ENCODE peak calls at places on chromosomes 16 and 17, in four cellular contexts. One of them, this sample, is unnamed. For H3K4me1, the result is how much of the 10 kb centered on the place peaks cover.

GRCh38 chr16:22232277-22233049 is 26.4 kb downstream of the EEF2K start:
- DNase-seq in ovary: no peak
- DNase-seq in spleen: no peak
- DNase-seq in uterus: no peak
- DNase-seq in this sample: no peak

GRCh38 chr17:80362428-80363119 is 52.4 kb upstream of the ENDOV start:
- DNase-seq in ovary: peak
- DNase-seq in spleen: peak
- DNase-seq in uterus: peak
- DNase-seq in this sample: peak

GRCh38 chr17:3993493-3994220 is 29.4 kb upstream of the ATP2A3 start:
- DNase-seq in ovary: no peak
- DNase-seq in spleen: no peak
- DNase-seq in uterus: no peak
- DNase-seq in this sample: peak

GRCh38 chr16:2756288-2757015 is 4.0 kb downstream of the SRRM2 start:
- DNase-seq in ovary: no peak
- DNase-seq in spleen: peak
- DNase-seq in uterus: no peak
- DNase-seq in this sample: no peak

GRCh38 chr16:72400257-72401078 is 228.5 kb upstream of the PMFBP1 start:
- DNase-seq in ovary: no peak
- DNase-seq in spleen: no peak
- DNase-seq in uterus: no peak
- DNase-seq in this sample: no peak

GRCh38 chr17:72305964-72306551 is 185.2 kb downstream of the SOX9 start:
- DNase-seq in ovary: no peak
- DNase-seq in spleen: no peak
- DNase-seq in uterus: no peak
- DNase-seq in this sample: no peak

GRCh38 chr16:22372882-22373661 is 1.3 kb downstream of the CDR2 start:
- DNase-seq in ovary: no peak
- DNase-seq in spleen: no peak
- DNase-seq in uterus: no peak
- DNase-seq in this sample: no peak

GRCh38 chr17:63042443-63042842 is 76.4 kb downstream of the TANC2 start:
- DNase-seq in ovary: no peak
- DNase-seq in spleen: no peak
- DNase-seq in uterus: no peak
- DNase-seq in this sample: no peak

GRCh38 chr16:66107661-66108060 is 258.8 kb upstream of the CDH5 start:
- DNase-seq in ovary: no peak
- DNase-seq in spleen: no peak
- DNase-seq in uterus: no peak
- DNase-seq in this sample: no peak

GRCh38 chr16:11666108-11667055 is 1.9 kb upstream of the SNN start:
- DNase-seq in ovary: no peak
- DNase-seq in spleen: no peak
- DNase-seq in uterus: no peak
- DNase-seq in this sample: no peak

GRCh38 chr17:67390006-67390645 is 13.0 kb downstream of the PITPNC1 start:
- DNase-seq in ovary: no peak
- DNase-seq in spleen: no peak
- DNase-seq in uterus: no peak
- DNase-seq in this sample: no peak

GRCh38 chr17:67392111-67392510 is 15.0 kb downstream of the PITPNC1 start:
- DNase-seq in ovary: no peak
- DNase-seq in spleen: no peak
- DNase-seq in uterus: no peak
- DNase-seq in this sample: no peak

GRCh38 chr17:67386965-67387551 is 10.0 kb downstream of the PITPNC1 start:
- DNase-seq in ovary: no peak
- DNase-seq in spleen: peak
- DNase-seq in uterus: no peak
- DNase-seq in this sample: no peak

GRCh38 chr17:67390646-67391480 is 13.8 kb downstream of the PITPNC1 start:
- DNase-seq in ovary: no peak
- DNase-seq in spleen: peak
- DNase-seq in uterus: peak
- DNase-seq in this sample: no peak

GRCh38 chr17:67388986-67389385 is 11.9 kb downstream of the PITPNC1 start:
- DNase-seq in ovary: no peak
- DNase-seq in spleen: no peak
- DNase-seq in uterus: no peak
- DNase-seq in this sample: no peak
- H3K4me1 ChIP-seq in ovary: under half
- H3K4me1 ChIP-seq in spleen: under half
- H3K4me1 ChIP-seq in uterus: under half
- H3K4me1 ChIP-seq in this sample: under half

GRCh38 chr17:78040561-78041400 is 82.3 kb downstream of the TNRC6C start:
- DNase-seq in ovary: peak
- DNase-seq in spleen: peak
- DNase-seq in uterus: peak
- DNase-seq in this sample: peak
- TF ChIP-seq POLR2A in ovary: no peak
- TF ChIP-seq POLR2A in spleen: no peak
- TF ChIP-seq POLR2A in uterus: no peak
- TF ChIP-seq POLR2A in this sample: no peak

GRCh38 chr17:33277436-33278100 is 15.5 kb downstream of the ASIC2 start:
- DNase-seq in ovary: no peak
- DNase-seq in spleen: no peak
- DNase-seq in uterus: no peak
- DNase-seq in this sample: no peak
- H3K27ac ChIP-seq in ovary: no peak
- H3K27ac ChIP-seq in spleen: no peak
- H3K27ac ChIP-seq in uterus: peak
- H3K27ac ChIP-seq in this sample: no peak

DNA sequence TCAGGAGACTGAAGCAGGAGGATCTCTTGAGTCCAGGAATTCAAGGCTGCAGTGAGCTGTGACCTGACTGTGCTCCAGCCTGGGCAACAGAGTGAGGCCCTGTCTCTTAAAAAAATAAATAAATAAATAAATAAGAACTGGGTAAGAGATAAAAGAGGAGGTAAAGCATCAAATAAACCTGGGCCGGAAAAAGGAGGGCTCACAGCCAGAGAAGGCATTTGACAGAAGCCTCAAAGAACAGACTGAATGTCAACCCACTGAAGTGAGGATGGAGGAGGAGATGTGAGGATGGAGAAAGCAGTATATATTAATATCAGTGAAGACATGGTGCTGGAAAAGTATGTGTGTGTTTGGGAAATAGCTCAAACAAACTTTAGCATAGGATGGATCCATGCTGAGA is 6.1 kb downstream of the NOG start:
- DNase-seq in ovary: no peak
- DNase-seq in spleen: no peak
- DNase-seq in uterus: no peak
- DNase-seq in this sample: no peak
- H3K4me1 ChIP-seq in ovary: under half
- H3K4me1 ChIP-seq in spleen: under half
- H3K4me1 ChIP-seq in uterus: under half
- H3K4me1 ChIP-seq in this sample: under half

GRCh38 chr17:50163846-50164696 is 1.7 kb upstream of the SGCA start:
- DNase-seq in ovary: no peak
- DNase-seq in spleen: peak
- DNase-seq in uterus: no peak
- DNase-seq in this sample: no peak

GRCh38 chr17:50161023-50161910 is 4.5 kb upstream of the SGCA start:
- DNase-seq in ovary: peak
- DNase-seq in spleen: peak
- DNase-seq in uterus: peak
- DNase-seq in this sample: peak

GRCh38 chr17:50161911-50162288 is 3.9 kb upstream of the SGCA start:
- DNase-seq in ovary: no peak
- DNase-seq in spleen: peak
- DNase-seq in uterus: no peak
- DNase-seq in this sample: no peak

GRCh38 chr17:50164697-50164988 is 1.2 kb upstream of the SGCA start:
- DNase-seq in ovary: no peak
- DNase-seq in spleen: no peak
- DNase-seq in uterus: no peak
- DNase-seq in this sample: no peak

GRCh38 chr17:50162466-50163254 is 3.1 kb upstream of the SGCA start:
- DNase-seq in ovary: no peak
- DNase-seq in spleen: no peak
- DNase-seq in uterus: no peak
- DNase-seq in this sample: no peak
- TF ChIP-seq POLR2A in ovary: no peak
- TF ChIP-seq POLR2A in spleen: no peak
- TF ChIP-seq POLR2A in uterus: no peak
- TF ChIP-seq POLR2A in this sample: no peak

GRCh38 chr16:88809676-88810165 is 2.0 kb downstream of the APRT start:
- DNase-seq in ovary: no peak
- DNase-seq in spleen: no peak
- DNase-seq in uterus: no peak
- DNase-seq in this sample: no peak
- H3K27ac ChIP-seq in ovary: no peak
- H3K27ac ChIP-seq in spleen: no peak
- H3K27ac ChIP-seq in uterus: no peak
- H3K27ac ChIP-seq in this sample: no peak

GRCh38 chr17:45753645-45754225 is 30.4 kb upstream of the CRHR1 start:
- DNase-seq in ovary: no peak
- DNase-seq in spleen: peak
- DNase-seq in uterus: no peak
- DNase-seq in this sample: no peak

GRCh38 chr17:45756266-45756989 is 27.7 kb upstream of the CRHR1 start:
- DNase-seq in ovary: no peak
- DNase-seq in spleen: no peak
- DNase-seq in uterus: no peak
- DNase-seq in this sample: no peak

GRCh38 chr17:45757431-45758218 is 26.5 kb upstream of the CRHR1 start:
- DNase-seq in ovary: no peak
- DNase-seq in spleen: peak
- DNase-seq in uterus: no peak
- DNase-seq in this sample: no peak

GRCh38 chr17:45752246-45752645 is 31.9 kb upstream of the CRHR1 start:
- DNase-seq in ovary: no peak
- DNase-seq in spleen: peak
- DNase-seq in uterus: no peak
- DNase-seq in this sample: no peak

DNA sequence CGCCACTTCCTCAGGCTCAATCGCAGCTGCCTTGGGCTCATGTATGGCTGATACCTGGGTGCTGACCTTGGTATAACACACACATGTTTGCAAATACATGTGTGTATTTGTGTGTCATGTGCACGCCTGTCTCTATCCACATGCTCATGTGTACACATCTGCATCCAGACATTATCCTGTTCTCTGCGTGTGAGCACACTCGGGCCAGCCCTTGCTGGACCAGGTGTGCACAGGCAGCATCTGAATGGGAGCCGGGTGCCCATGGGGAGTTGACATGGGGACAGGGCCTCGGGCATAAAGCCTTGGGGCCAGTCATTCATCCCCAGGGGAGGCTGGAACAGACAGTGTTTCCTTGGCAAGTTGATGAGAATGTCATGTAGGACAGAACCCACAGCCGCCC is 29.1 kb upstream of the CRHR1 start:
- DNase-seq in ovary: no peak
- DNase-seq in spleen: no peak
- DNase-seq in uterus: no peak
- DNase-seq in this sample: no peak
- H3K4me1 ChIP-seq in ovary: under half
- H3K4me1 ChIP-seq in spleen: under half
- H3K4me1 ChIP-seq in uterus: under half
- H3K4me1 ChIP-seq in this sample: under half

DNA sequence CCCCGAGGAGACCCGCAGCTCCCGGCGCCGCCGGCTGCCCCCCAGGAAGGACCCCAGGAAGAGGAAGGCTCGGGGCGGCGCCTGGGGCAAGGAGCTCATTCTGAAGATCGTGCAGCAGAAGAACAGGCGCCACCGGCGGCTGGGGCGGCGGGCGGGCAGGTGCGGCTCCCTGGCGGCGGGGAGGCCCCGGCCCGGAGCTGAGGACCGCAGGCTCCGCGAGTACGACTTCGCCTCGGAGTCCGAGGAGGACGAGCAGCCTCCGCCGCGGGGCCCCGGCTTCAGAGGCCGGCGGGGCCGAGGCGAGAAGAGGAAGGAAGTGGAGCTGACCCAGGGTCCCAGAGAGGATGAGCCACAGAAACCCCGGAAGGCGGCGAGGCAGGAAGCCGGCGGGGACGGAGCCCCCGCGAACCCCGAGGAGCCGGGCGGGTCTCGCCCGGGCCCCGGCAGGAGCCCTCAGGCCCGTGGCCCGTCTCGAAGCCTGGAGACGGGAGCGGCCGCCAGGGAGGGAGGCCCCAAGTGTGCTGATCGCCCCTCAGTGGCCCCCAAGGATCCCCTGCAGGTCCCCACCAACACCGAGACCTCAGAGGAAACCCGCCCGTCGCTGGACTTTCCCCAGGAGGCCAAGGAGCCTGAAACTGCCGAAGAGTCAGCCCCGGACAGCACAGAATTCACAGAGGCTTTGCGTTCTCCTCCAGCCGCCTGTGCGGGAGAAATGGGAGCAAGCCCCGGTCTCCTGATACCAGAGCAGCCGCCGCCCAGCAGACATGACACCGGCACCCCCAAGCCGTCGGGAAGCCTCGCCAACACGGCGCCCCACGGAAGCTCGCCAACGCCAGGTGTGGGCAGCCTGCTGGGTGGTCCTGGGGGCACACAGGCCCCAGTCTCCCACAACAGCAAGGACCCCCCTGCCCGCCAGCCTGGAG is 22.3 kb upstream of the ZFPM1 start:
- DNase-seq in ovary: no peak
- DNase-seq in spleen: peak
- DNase-seq in uterus: no peak
- DNase-seq in this sample: no peak
- TF ChIP-seq POLR2A in ovary: no peak
- TF ChIP-seq POLR2A in spleen: no peak
- TF ChIP-seq POLR2A in uterus: no peak
- TF ChIP-seq POLR2A in this sample: no peak